ENCODE peak calls at places on chromosomes 4 and X, in four cellular contexts. O is ovary, S is uterus, L is suprapubic skin. E is an unnamed sample.

GRCh38 chr4:24642941-24643628 is 58.7 kb upstream of the DHX15 start:
- DNase-seq in O (no peak), S (no peak), L (no peak), E (no peak)

GRCh38 chrX:9644335-9644734 is 121.3 kb downstream of the GPR143 start:
- DNase-seq in O (no peak), S (peak; percentile 41), L (no peak), E (no peak)

GRCh38 chrX:8672176-8672575 is 59.8 kb downstream of the ANOS1 start:
- DNase-seq in O (no peak), S (no peak), L (no peak), E (no peak)

GRCh38 chr4:18021470-18021719 is 160 bp downstream of the LCORL start:
- DNase-seq in O (no peak), S (no peak), L (no peak), E (no peak)

GRCh38 chr4:26936284-26937065 is 75.8 kb downstream of the STIM2 start:
- DNase-seq in O (peak; percentile 47), S (no peak), L (no peak), E (peak; percentile 53)

GRCh38 chr4:108592674-108592986 is 27.7 kb upstream of the RPL34 start:
- DNase-seq in O (no peak), S (no peak), L (no peak), E (no peak)

GRCh38 chrX:113274345-113274744 is 433.7 kb upstream of the AMOT start:
- DNase-seq in O (no peak), S (no peak), L (no peak), E (no peak)

GRCh38 chr4:3869661-3870566 is 103.7 kb downstream of the ADRA2C start:
- DNase-seq in O (no peak), S (no peak), L (peak; percentile 70), E (peak; percentile 48)

GRCh38 chrX:148695362-148695761 is 194.9 kb downstream of the AFF2 start:
- DNase-seq in O (no peak), S (no peak), L (no peak), E (no peak)

GRCh38 chrX:2828404-2829065 is at the start of gene GYG2:
- DNase-seq in O (peak; percentile 28), S (no peak), L (no peak), E (peak; percentile 94)

GRCh38 chrX:2824886-2825285 is 3.8 kb upstream of the GYG2 start:
- DNase-seq in O (no peak), S (no peak), L (no peak), E (no peak)

GRCh38 chrX:2829066-2829430 is 318 bp downstream of the GYG2 start:
- DNase-seq in O (peak; percentile 23), S (no peak), L (no peak), E (peak; percentile 88)

GRCh38 chrX:2831471-2832228 is 2.9 kb downstream of the GYG2 start:
- DNase-seq in O (no peak), S (no peak), L (no peak), E (peak; percentile 30)

GRCh38 chrX:2829469-2830246 is 928 bp downstream of the GYG2 start:
- DNase-seq in O (no peak), S (no peak), L (no peak), E (peak; percentile 59)
- H3K4me3 ChIP-seq in O (peak overlapping the region; percentile 36), S (peak overlapping the region; percentile 16), L (peak overlapping the region; percentile 46), E (peak overlapping the region; percentile 78)

GRCh38 chr4:41731569-41731968 is 17.0 kb downstream of the PHOX2B start:
- DNase-seq in O (no peak), S (no peak), L (no peak), E (no peak)

GRCh38 chr4:41727861-41728570 is 20.5 kb downstream of the PHOX2B start:
- DNase-seq in O (no peak), S (no peak), L (no peak), E (no peak)

GRCh38 chr4:41723286-41723685 is 25.2 kb downstream of the PHOX2B start:
- DNase-seq in O (no peak), S (no peak), L (no peak), E (no peak)

GRCh38 chr4:41725254-41725653 is 23.3 kb downstream of the PHOX2B start:
- DNase-seq in O (no peak), S (no peak), L (no peak), E (peak; percentile 66)

DNA sequence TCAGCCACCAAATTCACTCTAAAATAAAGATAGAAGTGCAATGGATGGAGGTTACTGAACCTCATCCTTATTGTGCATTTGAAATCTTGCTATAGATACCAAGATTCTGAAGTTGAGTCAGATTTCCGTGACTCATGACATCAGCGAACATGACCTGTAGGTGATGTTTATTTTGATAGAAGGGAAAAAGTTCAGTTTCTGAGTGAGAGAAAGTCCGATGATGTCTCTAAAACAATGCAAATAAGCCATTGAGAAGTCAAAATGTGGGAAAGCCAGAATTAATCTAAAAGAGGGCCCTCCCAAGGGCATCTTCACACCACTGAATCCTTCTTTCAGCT is 20.0 kb downstream of the PHOX2B start:
- DNase-seq in O (no peak), S (no peak), L (no peak), E (no peak)
- H3K27ac ChIP-seq in O (no peak overlapping the region), S (no peak overlapping the region), L (no peak overlapping the region), E (no peak overlapping the region)

DNA sequence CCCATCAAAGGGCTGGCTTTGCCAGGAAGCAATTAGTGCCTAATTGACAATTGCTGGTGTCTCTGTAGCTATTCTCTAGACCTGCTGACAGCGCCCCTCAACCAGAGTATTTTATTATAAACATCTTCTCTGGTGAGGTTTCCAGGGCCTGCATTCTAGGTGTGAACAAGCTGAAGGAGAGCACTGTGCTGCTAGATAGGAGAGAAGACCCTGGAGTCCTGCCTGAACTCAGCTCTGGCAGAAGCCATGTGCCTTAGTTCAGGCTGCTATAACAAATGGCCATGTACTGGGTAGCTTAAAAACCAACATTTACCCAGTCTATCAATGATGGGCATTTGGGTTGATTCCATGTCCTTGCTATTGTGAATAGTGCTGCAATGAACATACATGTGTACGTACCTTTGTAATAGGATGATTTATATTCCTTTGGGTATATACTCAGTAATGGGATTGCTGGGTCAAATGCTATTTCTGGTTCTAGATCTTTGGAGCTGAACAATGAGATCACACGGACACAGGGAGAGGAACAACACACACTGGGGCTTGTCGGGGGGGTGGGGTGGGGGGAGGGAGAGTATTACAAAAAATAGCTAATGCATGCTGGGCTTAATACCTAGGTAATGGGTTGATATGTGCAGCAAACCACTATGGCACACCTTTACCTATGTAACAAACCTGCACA is 185.5 kb upstream of the CPEB2 start:
- DNase-seq in O (no peak), S (no peak), L (no peak), E (no peak)
- TF ChIP-seq CTCF in O (no peak), S (no peak), L (no peak), E (no peak)

GRCh38 chr4:40196724-40197281 is at the start of gene RHOH:
- DNase-seq in O (no peak), S (no peak), L (no peak), E (peak; percentile 61)
- H3K4me3 ChIP-seq in O (no peak within 1 kb of the TSS), S (no peak within 1 kb of the TSS), L (peak within 1 kb of the TSS; percentile 20), E (peak within 1 kb of the TSS; percentile 69)

GRCh38 chrX:136193771-136194170 is 46.4 kb downstream of the FHL1 start:
- DNase-seq in O (no peak), S (no peak), L (no peak), E (no peak)

GRCh38 chrX:136192135-136192534 is 44.8 kb downstream of the FHL1 start:
- DNase-seq in O (no peak), S (no peak), L (no peak), E (no peak)

GRCh38 chrX:136194546-136194945 is 47.2 kb downstream of the FHL1 start:
- DNase-seq in O (no peak), S (no peak), L (no peak), E (no peak)

GRCh38 chrX:136191171-136191570 is 43.8 kb downstream of the FHL1 start:
- DNase-seq in O (no peak), S (no peak), L (no peak), E (no peak)

GRCh38 chrX:136192839-136193414 is 45.6 kb downstream of the FHL1 start:
- DNase-seq in O (no peak), S (no peak), L (no peak), E (no peak)
- H3K27ac ChIP-seq in O (no peak overlapping the region), S (peak overlapping the region; percentile 61), L (no peak overlapping the region), E (no peak overlapping the region)

DNA sequence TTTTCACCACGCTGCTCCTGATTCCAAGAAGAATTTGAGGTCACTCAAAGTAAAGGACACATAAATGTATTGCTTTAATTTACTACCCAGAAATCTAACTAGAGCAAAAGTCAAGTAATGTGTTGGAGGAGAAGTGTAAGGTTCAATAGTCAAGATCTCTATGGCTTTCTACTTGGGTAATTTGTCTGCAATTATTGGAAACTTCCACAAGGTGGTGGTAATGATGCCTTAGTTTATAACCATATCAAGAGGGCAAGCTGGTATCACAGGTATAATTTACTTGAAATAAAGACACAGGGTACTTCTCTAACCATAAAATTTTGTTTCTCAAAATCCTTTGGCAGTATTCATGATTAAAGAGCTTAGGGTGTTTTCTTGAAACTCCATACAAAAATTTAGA is 10.2 kb upstream of the GRIA3 start:
- DNase-seq in O (no peak), S (no peak), L (no peak), E (no peak)
- TF ChIP-seq CTCF in O (no peak), S (no peak), L (no peak), E (peak; percentile 69)

GRCh38 chr4:170089743-170090666 is at the start of gene AADAT:
- DNase-seq in O (peak; percentile 79), S (peak; percentile 72), L (peak; percentile 83), E (peak; percentile 96)
- H3K4me3 ChIP-seq in O (peak within 1 kb of the TSS; percentile 59), S (peak within 1 kb of the TSS; percentile 55), L (peak within 1 kb of the TSS; percentile 61), E (peak within 1 kb of the TSS; percentile 99)